ENCODE peak calls at places on chromosomes 4 and X, in seven cellular contexts. D is HCT116, O is GM23248, T is neural progenitor cell, H is PC-3, U is hepatocyte, X is MM.1S. J is an unnamed sample.
A peak's percentile ranks its signal among the peaks of the same experiment; 100 is the strongest.

GRCh38 chr4:67198757-67199156 is 346.5 kb downstream of the CENPC start:
- DNase-seq in D (no peak), O (peak; percentile 2), T (no peak), H (peak; percentile 77), U (peak; percentile 63), X (no peak), J (peak; percentile 63)

GRCh38 chrX:123917069-123917468 is 44.4 kb upstream of the STAG2 start:
- DNase-seq in D (no peak), O (no peak), T (no peak), H (no peak), U (no peak), X (no peak), J (no peak)

GRCh38 chr4:105060628-105061027 is 86.0 kb upstream of the TET2 start:
- DNase-seq in D (no peak), O (no peak), T (no peak), H (peak; percentile 68), U (no peak), X (peak; percentile 49), J (no peak)

GRCh38 chr4:159770398-159770797 is 667.5 kb downstream of the RAPGEF2 start:
- DNase-seq in D (no peak), O (no peak), T (no peak), H (no peak), U (no peak), X (no peak), J (no peak)

GRCh38 chrX:134501942-134502341 is 42.0 kb downstream of the HPRT1 start:
- DNase-seq in D (no peak), O (no peak), T (no peak), H (no peak), U (no peak), X (no peak), J (no peak)

GRCh38 chrX:9062621-9063020 is 28.7 kb upstream of the FAM9B start:
- DNase-seq in D (no peak), O (no peak), T (no peak), H (no peak), U (no peak), X (no peak), J (no peak)

GRCh38 chr4:159052315-159052714 is 50.6 kb upstream of the RAPGEF2 start:
- DNase-seq in D (no peak), O (no peak), T (no peak), H (no peak), U (no peak), X (peak; percentile 40), J (no peak)

GRCh38 chr4:105714071-105714521 is 5.5 kb downstream of the GSTCD start:
- DNase-seq in D (no peak), O (peak; percentile 39), T (no peak), H (peak; percentile 52), U (no peak), X (peak; percentile 50), J (no peak)

GRCh38 chr4:186644737-186645261 is 78.9 kb downstream of the FAT1 start:
- DNase-seq in D (no peak), O (no peak), T (no peak), H (no peak), U (no peak), X (no peak), J (no peak)

GRCh38 chrX:142089193-142089592 is 115.9 kb downstream of the MAGEC2 start:
- DNase-seq in D (no peak), O (peak; percentile 3), T (no peak), H (peak; percentile 45), U (peak; percentile 17), X (peak; percentile 18), J (peak; percentile 17)

GRCh38 chrX:2325076-2325784 is 175.5 kb downstream of the DHRSX start:
- DNase-seq in D (no peak), O (no peak), T (no peak), H (no peak), U (no peak), X (no peak), J (no peak)

GRCh38 chr4:185822791-185823190 is 10.8 kb upstream of the SORBS2 start:
- DNase-seq in D (no peak), O (no peak), T (no peak), H (no peak), U (no peak), X (no peak), J (no peak)

GRCh38 chr4:136946307-136946907 is 585.9 kb downstream of the PCDH18 start:
- DNase-seq in D (no peak), O (no peak), T (no peak), H (no peak), U (no peak), X (no peak), J (no peak)

GRCh38 chr4:89347363-89347762 is 39.8 kb upstream of the GPRIN3 start:
- DNase-seq in D (no peak), O (no peak), T (no peak), H (no peak), U (no peak), X (no peak), J (no peak)

GRCh38 chr4:129145222-129145730 is 49.3 kb downstream of the C4orf33 start:
- DNase-seq in D (no peak), O (no peak), T (no peak), H (no peak), U (no peak), X (no peak), J (no peak)

GRCh38 chr4:23135792-23136645 is 443.3 kb downstream of the GBA3 start:
- DNase-seq in D (peak; percentile 12), O (peak; percentile 25), T (peak; percentile 73), H (peak; percentile 73), U (peak; percentile 71), X (peak; percentile 49), J (peak; percentile 93)

GRCh38 chr4:7890635-7891393 is 48.8 kb downstream of the AFAP1 start:
- DNase-seq in D (no peak), O (peak; percentile 86), T (no peak), H (peak; percentile 75), U (no peak), X (no peak), J (peak; percentile 35)

GRCh38 chrX:103404225-103405008 is 28.1 kb downstream of the BEX3 start:
- DNase-seq in D (peak; percentile 59), O (peak; percentile 86), T (peak; percentile 91), H (peak; percentile 60), U (peak; percentile 76), X (peak; percentile 78), J (peak; percentile 87)

GRCh38 chr4:87476934-87477333 is 52.2 kb downstream of the SPARCL1 start:
- DNase-seq in D (no peak), O (no peak), T (peak; percentile 20), H (no peak), U (no peak), X (no peak), J (no peak)

GRCh38 chr4:40003986-40004385 is 26.3 kb upstream of the PDS5A start:
- DNase-seq in D (no peak), O (peak; percentile 77), T (no peak), H (peak; percentile 20), U (no peak), X (no peak), J (no peak)

GRCh38 chr4:912548-913279 is 19.4 kb downstream of the GAK start:
- DNase-seq in D (no peak), O (no peak), T (no peak), H (no peak), U (no peak), X (no peak), J (no peak)

GRCh38 chr4:3040447-3041191 is 33.7 kb downstream of the HTT-AS start:
- DNase-seq in D (no peak), O (no peak), T (no peak), H (no peak), U (no peak), X (peak; percentile 36), J (no peak)

GRCh38 chr4:3035674-3036073 is 38.7 kb downstream of the HTT-AS start:
- DNase-seq in D (no peak), O (no peak), T (no peak), H (no peak), U (no peak), X (no peak), J (no peak)

GRCh38 chr4:3039706-3040366 is 34.5 kb downstream of the HTT-AS start:
- DNase-seq in D (no peak), O (no peak), T (no peak), H (no peak), U (no peak), X (no peak), J (no peak)

GRCh38 chr4:3036131-3036952 is 38.0 kb downstream of the HTT-AS start:
- DNase-seq in D (no peak), O (no peak), T (no peak), H (no peak), U (no peak), X (no peak), J (no peak)

DNA sequence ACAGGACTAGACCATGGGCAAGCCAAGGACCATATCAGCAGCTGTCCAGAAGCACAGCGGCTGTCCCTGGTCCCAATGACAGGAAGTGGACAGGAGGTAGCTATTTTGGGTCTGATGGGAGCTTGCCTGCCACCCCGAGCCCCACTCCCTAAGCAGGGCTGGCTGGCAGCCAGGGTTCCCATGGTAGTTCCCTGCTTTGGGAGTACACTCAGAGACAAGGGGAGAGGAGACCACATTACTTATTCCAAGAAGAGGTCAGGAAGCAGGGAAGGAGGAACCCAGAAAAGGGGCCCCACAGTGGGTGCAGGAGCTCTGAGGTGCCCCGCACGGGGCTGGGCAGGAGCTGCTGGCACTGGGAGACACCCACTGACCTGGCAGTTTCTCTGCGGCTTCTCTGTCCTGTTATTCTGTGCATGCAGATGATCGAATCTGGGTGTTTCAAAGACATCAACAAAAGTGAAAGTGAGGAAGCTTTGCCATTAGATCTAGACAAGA is 36.3 kb downstream of the HTT-AS start:
- DNase-seq in D (no peak), O (peak; percentile 31), T (no peak), H (no peak), U (no peak), X (peak; percentile 23), J (no peak)
- TF ChIP-seq EZH2phosphoT487 in D (no peak), O (no peak), T (no peak), H (no peak), U (no peak), X (no peak), J (no peak)

GRCh38 chrX:637660-638481 is 7.3 kb downstream of the SHOX start:
- DNase-seq in D (no peak), O (no peak), T (peak; percentile 23), H (no peak), U (no peak), X (no peak), J (no peak)
- TF ChIP-seq EZH2 in D (no peak), O (no peak), T (peak; percentile 97), H (peak; percentile 48), U (peak; percentile 89), X (no peak), J (peak; percentile 70)

GRCh38 chr4:82437285-82438005 is 7.1 kb downstream of the ENOPH1 start:
- DNase-seq in D (no peak), O (peak; percentile 53), T (no peak), H (no peak), U (no peak), X (no peak), J (peak; percentile 14)
- H3K4me2 ChIP-seq in D (no peak overlapping the region), O (no peak overlapping the region), T (no peak overlapping the region), H (no peak overlapping the region), U (peak overlapping the region; percentile 15), X (no peak overlapping the region), J (peak overlapping the region; percentile 5)

DNA sequence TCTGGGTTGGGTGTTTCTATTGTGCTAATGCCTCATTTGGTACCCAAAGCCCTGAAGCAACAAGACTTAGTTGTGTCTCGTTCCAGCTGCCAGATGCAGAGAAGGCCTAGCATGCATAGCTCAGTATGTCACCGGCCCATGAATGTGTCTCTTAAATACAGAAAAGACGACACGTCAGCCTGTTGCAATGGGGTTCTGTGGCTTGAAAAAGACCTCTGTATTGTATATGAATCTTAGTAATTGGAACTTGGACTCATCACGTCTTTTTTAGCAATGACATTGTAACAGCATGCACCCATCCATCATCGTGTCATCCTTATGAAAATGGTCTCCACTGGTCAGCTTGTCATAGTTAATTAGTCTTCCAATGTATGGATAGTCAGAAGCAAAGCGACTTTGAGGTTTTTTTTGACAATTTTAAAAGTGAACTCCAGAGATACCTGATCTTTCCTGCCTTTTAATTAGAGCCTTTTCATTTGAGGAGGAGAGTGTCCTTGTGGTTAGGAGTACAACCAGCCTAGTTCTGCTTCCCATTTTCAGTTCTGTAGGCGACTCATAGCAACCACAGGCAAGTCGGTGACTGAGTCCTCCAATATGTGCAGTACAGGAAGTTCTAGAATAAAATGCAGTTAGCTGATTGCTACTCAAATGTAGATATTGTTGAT is 126.5 kb upstream of the GATB start:
- DNase-seq in D (no peak), O (peak; percentile 69), T (no peak), H (peak; percentile 5), U (no peak), X (no peak), J (no peak)
- TF ChIP-seq EZH2phosphoT487 in D (no peak), O (no peak), T (no peak), H (no peak), U (no peak), X (no peak), J (no peak)

J was measured in GM23338.